ENCODE peak calls at places on chromosomes 7 and 10, in ten cellular contexts. U is GM06990, G is H9, I is nephron progenitor cell, E is tibial artery, D is cardiac muscle cell, Z is fibroblast of villous mesenchyme, R is OCI-LY7, H is ascending aorta, K is cardiac fibroblast. C is an unnamed sample.

GRCh38 chr7:47373871-47374451 is 207.9 kb downstream of the TNS3 start:
- DNase-seq in U (no peak), G (no peak), I (no peak), E (no peak), D (no peak), Z (no peak), R (peak), H (no peak), K (no peak), C (no peak)

GRCh38 chr7:128865303-128865702 is 2.6 kb downstream of the ATP6V1F start:
- DNase-seq in U (no peak), G (no peak), I (no peak), E (no peak), D (no peak), Z (no peak), R (no peak), H (no peak), K (no peak), C (no peak)

GRCh38 chr10:96089670-96090462 is 40.2 kb upstream of the ZNF518A start:
- DNase-seq in U (peak), G (peak), I (no peak), E (peak), D (peak), Z (peak), R (peak), H (peak), K (peak), C (peak)

GRCh38 chr7:101816499-101817030 is 861 bp upstream of the CUX1 start:
- DNase-seq in U (peak), G (no peak), I (peak), E (peak), D (peak), Z (peak), R (peak), H (no peak), K (peak), C (peak)

GRCh38 chr10:91672021-91672608 is 39.2 kb upstream of the PPP1R3C start:
- DNase-seq in U (no peak), G (peak), I (peak), E (no peak), D (peak), Z (peak), R (no peak), H (no peak), K (peak), C (peak)

GRCh38 chr7:16918288-16918895 is 36.6 kb upstream of the AGR3 start:
- DNase-seq in U (no peak), G (no peak), I (peak), E (no peak), D (peak), Z (peak), R (peak), H (no peak), K (peak), C (peak)

GRCh38 chr7:46627038-46627315 is 705.9 kb upstream of the IGFBP3 start:
- DNase-seq in U (no peak), G (no peak), I (no peak), E (no peak), D (no peak), Z (peak), R (no peak), H (no peak), K (no peak), C (peak)

GRCh38 chr7:42104694-42105093 is 132.3 kb downstream of the GLI3 start:
- DNase-seq in U (no peak), G (no peak), I (no peak), E (no peak), D (no peak), Z (no peak), R (no peak), H (no peak), K (no peak), C (no peak)

GRCh38 chr7:6612819-6613218 is 2.6 kb upstream of the ZNF853 start:
- DNase-seq in U (no peak), G (no peak), I (no peak), E (no peak), D (no peak), Z (no peak), R (no peak), H (no peak), K (no peak), C (no peak)

GRCh38 chr7:54129035-54129434 is 413.1 kb upstream of the VSTM2A start:
- DNase-seq in U (no peak), G (no peak), I (no peak), E (no peak), D (no peak), Z (no peak), R (no peak), H (no peak), K (no peak), C (no peak)

GRCh38 chr7:157405914-157406810 is 69.4 kb downstream of the DNAJB6 start:
- DNase-seq in U (no peak), G (no peak), I (no peak), E (no peak), D (no peak), Z (no peak), R (no peak), H (no peak), K (peak), C (peak)

GRCh38 chr10:75281980-75282379 is 46.2 kb upstream of the COMTD1 start:
- DNase-seq in U (no peak), G (no peak), I (no peak), E (no peak), D (no peak), Z (no peak), R (no peak), H (no peak), K (no peak), C (no peak)

GRCh38 chr7:33744293-33744692 is 161.0 kb upstream of the BMPER start:
- DNase-seq in U (no peak), G (no peak), I (no peak), E (no peak), D (peak), Z (peak), R (peak), H (no peak), K (peak), C (no peak)

GRCh38 chr10:102322914-102323313 is 72.6 kb upstream of the NFKB2 start:
- DNase-seq in U (peak), G (no peak), I (no peak), E (no peak), D (no peak), Z (no peak), R (no peak), H (no peak), K (no peak), C (peak)

GRCh38 chr7:14717711-14718304 is 184.7 kb downstream of the DGKB start:
- DNase-seq in U (no peak), G (no peak), I (no peak), E (no peak), D (peak), Z (peak), R (no peak), H (no peak), K (peak), C (peak)

GRCh38 chr7:91064938-91065337 is 199.3 kb upstream of the FZD1 start:
- DNase-seq in U (no peak), G (no peak), I (no peak), E (no peak), D (no peak), Z (peak), R (no peak), H (no peak), K (no peak), C (peak)

GRCh38 chr10:103197177-103197576 is 4.1 kb upstream of the NT5C2 start:
- DNase-seq in U (no peak), G (no peak), I (no peak), E (peak), D (peak), Z (peak), R (no peak), H (peak), K (peak), C (peak)

GRCh38 chr7:18978108-18978495 is 139.3 kb downstream of the TWIST1 start:
- DNase-seq in U (no peak), G (no peak), I (no peak), E (no peak), D (peak), Z (peak), R (no peak), H (no peak), K (peak), C (peak)

GRCh38 chr10:68560201-68560915 is at the start of gene TET1:
- DNase-seq in U (no peak), G (peak), I (peak), E (peak), D (peak), Z (peak), R (peak), H (no peak), K (peak), C (peak)

GRCh38 chr10:16809074-16809718 is 8.0 kb downstream of the RSU1 start:
- DNase-seq in U (no peak), G (peak), I (peak), E (no peak), D (peak), Z (peak), R (peak), H (no peak), K (peak), C (peak)

GRCh38 chr10:125120046-125120710 is 40.2 kb downstream of the CTBP2 start:
- DNase-seq in U (no peak), G (no peak), I (no peak), E (no peak), D (peak), Z (peak), R (no peak), H (no peak), K (peak), C (peak)

GRCh38 chr10:24872049-24872789 is 80.2 kb downstream of the PRTFDC1 start:
- DNase-seq in U (no peak), G (no peak), I (peak), E (no peak), D (no peak), Z (no peak), R (no peak), H (no peak), K (peak), C (no peak)

GRCh38 chr10:43073191-43073590 is 3.7 kb upstream of the RET start:
- DNase-seq in U (no peak), G (no peak), I (no peak), E (no peak), D (no peak), Z (no peak), R (no peak), H (no peak), K (no peak), C (no peak)

GRCh38 chr7:4103352-4104091 is 578.6 kb upstream of the FOXK1 start:
- DNase-seq in U (no peak), G (peak), I (no peak), E (no peak), D (no peak), Z (no peak), R (peak), H (no peak), K (peak), C (no peak)

GRCh38 chr7:95690367-95690947 is 81.9 kb upstream of the DYNC1I1 start:
- DNase-seq in U (peak), G (no peak), I (peak), E (no peak), D (peak), Z (peak), R (peak), H (no peak), K (peak), C (peak)

DNA sequence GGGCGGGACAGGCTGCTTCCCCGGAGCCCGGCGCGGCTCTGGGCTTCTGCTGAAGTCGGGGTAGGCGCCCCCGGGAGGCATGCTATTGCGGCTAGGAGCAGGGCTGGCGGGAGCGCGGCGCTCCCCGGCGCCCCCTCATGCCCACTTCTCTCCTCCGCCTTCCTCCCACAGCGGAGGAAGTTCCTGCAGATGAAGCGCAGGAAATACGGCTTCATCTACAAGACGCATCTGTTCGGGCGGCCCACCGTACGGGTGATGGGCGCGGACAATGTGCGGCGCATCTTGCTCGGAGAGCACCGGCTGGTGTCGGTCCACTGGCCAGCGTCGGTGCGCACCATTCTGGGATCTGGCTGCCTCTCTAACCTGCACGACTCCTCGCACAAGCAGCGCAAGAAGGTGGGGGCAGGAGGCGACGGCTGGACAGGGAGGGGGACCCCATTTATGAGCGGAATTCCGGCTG is 474 bp downstream of the CYP26A1 start:
- DNase-seq in U (no peak), G (peak), I (peak), E (no peak), D (no peak), Z (no peak), R (no peak), H (no peak), K (no peak), C (no peak)
- TF ChIP-seq CTCF in U (peak), G (peak), I (no peak), E (no peak), D (no peak), Z (no peak), R (no peak), H (no peak), K (no peak), C (no peak)

DNA sequence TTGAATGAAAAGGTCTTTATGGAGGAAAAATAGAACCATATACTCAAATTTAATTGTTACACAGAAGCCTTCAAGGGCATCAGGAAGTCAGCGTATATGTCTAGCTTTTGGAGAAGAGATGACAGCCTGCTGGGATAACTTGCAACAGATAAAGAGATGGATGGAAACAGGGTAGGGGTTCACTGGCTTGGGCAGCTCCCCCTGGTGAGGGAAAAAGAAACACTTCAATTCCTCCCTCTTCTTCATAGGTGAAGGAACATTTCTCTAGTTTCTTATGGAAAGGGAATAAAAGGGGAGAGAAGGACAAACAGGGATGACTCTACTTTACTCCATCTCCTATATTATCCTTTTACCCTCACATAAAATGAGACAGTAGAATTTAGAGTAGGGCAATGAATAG is 635.7 kb downstream of the PHTF2 start:
- DNase-seq in U (no peak), G (no peak), I (no peak), E (no peak), D (no peak), Z (no peak), R (no peak), H (no peak), K (no peak), C (no peak)
- TF ChIP-seq CTCF in U (no peak), G (peak), I (no peak), E (no peak), D (no peak), Z (peak), R (peak), H (no peak), K (no peak), C (peak)

DNA sequence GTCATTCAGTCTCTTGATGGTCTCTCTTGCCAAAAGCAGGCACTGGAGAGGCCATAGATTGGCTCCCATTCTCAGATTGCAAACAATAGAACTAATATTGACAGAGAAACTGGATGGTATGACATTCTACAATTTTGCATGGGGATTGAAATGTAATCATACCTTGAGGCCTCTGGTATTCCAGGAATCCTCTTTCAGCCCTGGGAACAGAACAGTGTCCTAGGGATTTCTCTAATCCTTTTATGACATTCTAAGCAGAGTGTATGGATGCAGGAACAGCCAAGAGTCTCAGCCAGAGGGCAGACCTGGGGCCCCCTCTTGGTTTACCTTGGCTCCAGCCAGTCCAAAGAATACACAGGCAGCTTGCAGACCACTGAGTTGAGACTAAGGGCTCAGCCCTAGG is 206.4 kb downstream of the KCNMA1 start:
- DNase-seq in U (no peak), G (peak), I (no peak), E (no peak), D (no peak), Z (no peak), R (no peak), H (no peak), K (no peak), C (no peak)
- TF ChIP-seq CTCF in U (no peak), G (peak), I (no peak), E (no peak), D (no peak), Z (no peak), R (no peak), H (no peak), K (no peak), C (no peak)

DNA sequence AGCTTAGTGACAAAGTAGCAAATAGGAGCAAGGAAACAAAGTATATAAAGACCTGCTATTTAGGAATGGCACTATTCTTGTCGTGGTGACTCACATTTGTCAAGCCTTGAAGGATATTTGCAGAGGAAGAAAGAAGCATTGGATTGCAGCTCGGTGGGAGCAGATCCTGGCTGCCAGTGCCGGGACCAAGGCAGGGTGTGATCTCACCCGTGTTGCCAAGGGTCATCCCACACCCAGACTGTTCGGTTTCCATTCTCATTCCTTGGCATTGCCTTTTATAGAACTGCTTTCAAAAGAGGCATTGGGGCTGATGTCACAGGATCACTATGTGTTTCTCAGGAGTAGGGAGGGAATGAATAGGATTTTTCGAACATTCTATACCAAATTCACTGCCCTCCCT is 176.2 kb downstream of the GALNT17 start:
- DNase-seq in U (no peak), G (no peak), I (no peak), E (peak), D (no peak), Z (no peak), R (no peak), H (peak), K (no peak), C (peak)
- TF ChIP-seq CTCF in U (no peak), G (no peak), I (no peak), E (no peak), D (no peak), Z (no peak), R (no peak), H (no peak), K (no peak), C (no peak)

DNA sequence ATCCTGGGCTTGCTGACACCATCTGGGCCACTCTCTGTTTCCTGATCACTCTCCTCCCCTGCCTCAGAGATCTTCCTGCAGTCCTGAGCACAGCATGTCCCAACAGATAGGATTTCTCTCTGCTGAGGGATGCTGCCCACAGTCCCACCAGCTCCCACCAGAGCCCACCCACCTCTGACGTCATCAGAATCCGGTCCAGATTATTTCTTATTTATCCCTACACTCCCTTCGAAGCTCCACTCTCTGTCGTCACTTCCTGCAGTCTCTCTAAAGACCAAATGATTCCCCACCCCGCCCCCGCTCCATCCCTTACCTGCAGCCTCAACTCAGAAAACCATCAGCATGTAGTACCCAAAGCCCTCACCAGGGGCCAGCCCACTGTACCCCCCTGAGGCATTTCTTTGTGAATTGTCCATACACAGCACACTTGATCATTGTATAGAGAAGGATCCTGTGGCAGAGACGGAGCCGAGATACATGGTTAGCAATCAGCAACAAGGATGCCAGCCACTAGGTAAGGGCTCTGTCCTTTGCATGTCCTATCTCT is 192.0 kb upstream of the MGMT start:
- DNase-seq in U (no peak), G (peak), I (peak), E (no peak), D (no peak), Z (no peak), R (no peak), H (no peak), K (no peak), C (no peak)
- TF ChIP-seq CTCF in U (no peak), G (peak), I (no peak), E (no peak), D (no peak), Z (no peak), R (no peak), H (no peak), K (no peak), C (no peak)

C was measured in AG10803.